ENCODE peak calls at places on chromosome 21, in seven cellular contexts. F, U, K, S, Q, W and X are unnamed samples.

GRCh38 chr21:28220670-28221069 is 772.0 kb downstream of the LTN1 start:
- DNase-seq in F (no peak), U (peak; percentile 39), K (no peak), S (no peak), Q (peak; percentile 8), W (no peak), X (peak; percentile 43)

GRCh38 chr21:41133896-41134522 is 34.0 kb upstream of the BACE2 start:
- DNase-seq in F (no peak), U (peak; percentile 43), K (no peak), S (no peak), Q (peak; percentile 42), W (no peak), X (peak; percentile 68)

GRCh38 chr21:26124421-26124833 is 46.1 kb downstream of the APP start:
- DNase-seq in F (peak; percentile 91), U (peak; percentile 57), K (no peak), S (no peak), Q (no peak), W (no peak), X (peak; percentile 40)

GRCh38 chr21:37357691-37358090 is 8.9 kb upstream of the DYRK1A start:
- DNase-seq in F (no peak), U (no peak), K (no peak), S (no peak), Q (no peak), W (no peak), X (no peak)

GRCh38 chr21:24023402-24023801 is 1583.9 kb downstream of the MRPL39 start:
- DNase-seq in F (no peak), U (no peak), K (no peak), S (no peak), Q (no peak), W (no peak), X (no peak)

GRCh38 chr21:35974801-35975200 is 85.5 kb downstream of the SETD4 start:
- DNase-seq in F (no peak), U (peak; percentile 33), K (no peak), S (no peak), Q (no peak), W (no peak), X (no peak)

GRCh38 chr21:28485301-28486022 is 507.2 kb downstream of the LTN1 start:
- DNase-seq in F (no peak), U (peak; percentile 83), K (no peak), S (no peak), Q (peak; percentile 78), W (no peak), X (peak; percentile 85)

GRCh38 chr21:34330055-34330454 is 33.8 kb upstream of the KCNE2 start:
- DNase-seq in F (no peak), U (no peak), K (no peak), S (no peak), Q (no peak), W (no peak), X (no peak)

GRCh38 chr21:19286901-19287300 is 883.3 kb upstream of the TMPRSS15 start:
- DNase-seq in F (no peak), U (no peak), K (no peak), S (no peak), Q (no peak), W (no peak), X (no peak)

GRCh38 chr21:36477559-36477958 is 2.4 kb downstream of the CLDN14 start:
- DNase-seq in F (no peak), U (no peak), K (no peak), S (no peak), Q (no peak), W (no peak), X (no peak)

GRCh38 chr21:42721341-42721824 is 68.0 kb downstream of the PDE9A start:
- DNase-seq in F (no peak), U (no peak), K (no peak), S (no peak), Q (no peak), W (no peak), X (peak; percentile 6)

GRCh38 chr21:41845310-41846032 is 33.7 kb downstream of the PRDM15 start:
- DNase-seq in F (no peak), U (peak; percentile 4), K (no peak), S (no peak), Q (no peak), W (no peak), X (peak; percentile 11)